ENCODE peak calls at places on chromosomes 7 and 10, in eight cellular contexts. T is heart left ventricle, B is sigmoid colon, L is breast epithelium, N is body of pancreas, S is uterus, Y is HepG2, W is stomach. V is an unnamed sample. For H3K4me1, the result is how much of the 10 kb centered on the place peaks cover.

GRCh38 chr10:79427965-79428364 is 17.5 kb downstream of the ZCCHC24 start:
- DNase-seq in N (no peak), Y (no peak), S (no peak), W (no peak), T (no peak), L (no peak), B (no peak), V (no peak)

GRCh38 chr10:22607261-22607660 is 107.1 kb downstream of the PIP4K2A start:
- DNase-seq in S (no peak), B (no peak), T (no peak), W (no peak), N (no peak), Y (no peak), L (no peak), V (no peak)

GRCh38 chr7:36497775-36498174 is 108.1 kb downstream of the ANLN start:
- DNase-seq in S (no peak), L (no peak), W (no peak), T (no peak), B (no peak), Y (no peak), N (no peak), V (no peak)

GRCh38 chr7:150799741-150800575 is at the start of gene TMEM176B:
- DNase-seq in T (peak), N (peak), W (no peak), L (no peak), Y (no peak), S (no peak), B (peak), V (peak)

GRCh38 chr7:12570529-12571461 is at the start of gene SCIN:
- DNase-seq in W (peak), L (no peak), B (peak), Y (no peak), T (no peak), N (peak), S (no peak), V (no peak)

GRCh38 chr7:131921016-131921415 is 364.6 kb upstream of the PODXL start:
- DNase-seq in L (no peak), S (no peak), N (no peak), W (no peak), Y (no peak), B (no peak), T (no peak), V (no peak)

GRCh38 chr7:130356760-130357611 is 12.4 kb downstream of the CPA5 start:
- DNase-seq in W (no peak), B (peak), N (peak), S (peak), T (no peak), L (peak), Y (no peak), V (no peak)

GRCh38 chr10:82883588-82883987 is 1008.6 kb downstream of the NRG3 start:
- DNase-seq in S (no peak), W (no peak), L (no peak), N (no peak), B (no peak), Y (no peak), T (no peak), V (no peak)

GRCh38 chr10:66586897-66587679 is 338.7 kb upstream of the LRRTM3 start:
- DNase-seq in B (no peak), L (no peak), Y (no peak), T (no peak), W (no peak), S (no peak), N (peak), V (no peak)

GRCh38 chr7:45185028-45185863 is 27.7 kb downstream of the RAMP3 start:
- DNase-seq in T (peak), N (no peak), W (peak), Y (no peak), L (peak), S (peak), B (no peak), V (no peak)

GRCh38 chr7:134903073-134903790 is 83.1 kb upstream of the AGBL3 start:
- DNase-seq in B (no peak), S (no peak), T (no peak), N (no peak), L (no peak), Y (no peak), W (no peak), V (no peak)
- H3K27ac ChIP-seq in B (peak), S (peak), T (peak), N (no peak), L (peak), Y (peak), W (peak), V (peak)

GRCh38 chr7:135147899-135148721 is at the start of gene TMEM140:
- DNase-seq in L (no peak), N (peak), Y (peak), W (peak), S (peak), B (no peak), T (peak), V (peak)
- TF ChIP-seq POLR2A in L (peak), N (peak), Y (peak), W (no peak), S (peak), B (peak), T (no peak), V (peak)

GRCh38 chr7:137967143-137968018 is 34.5 kb downstream of the CREB3L2 start:
- DNase-seq in Y (peak), S (no peak), N (no peak), L (no peak), B (no peak), W (no peak), T (no peak), V (no peak)

GRCh38 chr7:137969828-137970227 is 32.1 kb downstream of the CREB3L2 start:
- DNase-seq in L (no peak), S (no peak), B (no peak), N (no peak), Y (no peak), W (no peak), T (no peak), V (no peak)

GRCh38 chr7:137966636-137967142 is 35.2 kb downstream of the CREB3L2 start:
- DNase-seq in W (no peak), N (no peak), Y (no peak), T (no peak), L (no peak), B (no peak), S (no peak), V (no peak)

GRCh38 chr7:137968890-137969289 is 33.0 kb downstream of the CREB3L2 start:
- DNase-seq in S (no peak), W (no peak), B (no peak), T (no peak), L (no peak), N (no peak), Y (no peak), V (no peak)

GRCh38 chr7:137970263-137970975 is 31.5 kb downstream of the CREB3L2 start:
- DNase-seq in L (peak), W (peak), T (peak), Y (no peak), B (peak), N (peak), S (no peak), V (no peak)
- H3K4me1 ChIP-seq in L (under half), W (under half), T (under half), Y (half or more), B (under half), N (under half), S (under half), V (under half)

GRCh38 chr10:3239066-3239919 is 66.7 kb upstream of the PITRM1 start:
- DNase-seq in W (peak), S (peak), T (peak), Y (peak), L (peak), N (peak), B (peak), V (no peak)
- H3K27ac ChIP-seq in W (no peak), S (no peak), T (peak), Y (no peak), L (no peak), N (no peak), B (peak), V (peak)

DNA sequence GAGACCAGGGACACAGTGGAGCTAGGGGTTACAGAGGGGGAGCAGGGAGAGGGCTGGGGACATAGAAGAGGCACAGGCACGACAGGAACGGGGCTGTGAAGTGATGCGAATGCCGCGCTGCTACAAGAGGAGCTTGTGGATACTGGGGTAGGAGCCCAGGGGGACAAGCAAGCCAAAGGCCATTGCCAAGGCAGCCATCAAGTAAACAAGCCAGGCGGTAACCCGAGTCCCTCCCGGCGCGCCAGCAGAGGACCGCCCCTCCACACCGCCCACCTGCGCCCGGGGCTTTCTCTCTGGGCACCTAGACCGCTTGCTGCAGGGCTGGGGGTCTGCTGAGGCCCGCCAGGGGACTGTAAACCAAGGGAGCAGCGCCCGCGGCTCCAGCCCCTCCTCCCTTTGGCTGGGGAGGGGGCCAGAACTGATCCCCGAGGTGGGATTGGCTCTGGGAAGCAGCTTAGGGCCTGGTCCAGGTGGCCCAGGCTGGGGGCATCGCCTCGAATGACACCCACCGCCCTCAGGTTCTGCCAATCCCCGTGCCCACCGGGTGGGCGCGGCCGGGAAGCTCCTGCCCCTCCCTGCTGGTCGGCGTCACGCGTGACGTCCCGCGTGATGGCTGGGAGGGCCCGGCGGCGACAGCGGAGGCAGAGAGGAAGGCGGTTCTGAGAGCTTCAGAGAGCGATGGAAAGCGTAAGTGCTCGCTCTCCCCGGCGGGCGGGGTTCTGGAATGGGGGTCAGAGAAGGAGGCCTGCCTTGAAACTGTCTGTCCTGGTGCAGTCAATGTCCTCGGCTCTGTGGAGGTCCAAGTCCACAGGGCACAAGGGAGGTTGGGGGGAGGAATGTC is 982 bp downstream of the SFXN3 start:
- DNase-seq in T (peak), S (peak), B (peak), W (peak), Y (peak), N (peak), L (peak), V (peak)
- TF ChIP-seq POLR2A in T (no peak), S (peak), B (peak), W (no peak), Y (no peak), N (no peak), L (no peak), V (peak)

DNA sequence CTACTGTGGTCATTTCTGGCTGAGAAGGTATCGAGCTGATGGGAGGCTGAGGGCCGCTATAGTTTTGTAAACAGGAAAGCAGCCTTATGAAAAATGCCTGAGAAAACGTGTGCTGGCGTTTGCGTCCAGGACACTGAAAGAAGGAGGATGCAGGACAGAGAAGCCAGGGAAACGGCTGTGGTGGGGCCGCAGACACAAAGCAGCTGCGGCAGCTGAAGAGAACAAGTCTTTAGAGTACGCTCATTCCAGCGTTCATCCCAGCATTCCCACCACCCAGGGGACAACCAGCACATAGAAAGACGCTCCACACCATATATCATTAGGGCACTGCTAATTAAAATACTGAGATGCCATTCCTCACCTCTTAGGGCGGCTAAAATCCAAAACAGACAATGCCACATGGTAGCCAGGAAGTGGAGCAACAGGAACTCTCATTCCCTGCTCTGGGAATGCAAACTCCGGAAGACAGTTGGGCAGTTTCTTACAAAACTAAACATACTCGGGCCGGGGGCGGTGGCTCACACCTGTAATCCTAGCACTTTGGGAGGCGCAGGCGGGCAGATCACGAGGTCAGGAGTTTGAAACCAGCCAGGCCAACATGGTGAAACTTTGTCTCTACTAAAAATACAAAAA is 18.4 kb downstream of the GNA12 start:
- DNase-seq in S (no peak), N (no peak), L (no peak), T (no peak), W (no peak), B (no peak), Y (no peak), V (no peak)
- H3K4me1 ChIP-seq in S (under half), N (under half), L (under half), T (half or more), W (under half), B (under half), Y (half or more), V (under half)

GRCh38 chr7:93115796-93116195 is 2.0 kb downstream of the SAMD9 start:
- DNase-seq in S (no peak), B (no peak), T (no peak), N (no peak), Y (no peak), L (no peak), W (no peak), V (no peak)
- H3K27ac ChIP-seq in S (no peak), B (no peak), T (no peak), N (no peak), Y (no peak), L (no peak), W (no peak), V (no peak)

DNA sequence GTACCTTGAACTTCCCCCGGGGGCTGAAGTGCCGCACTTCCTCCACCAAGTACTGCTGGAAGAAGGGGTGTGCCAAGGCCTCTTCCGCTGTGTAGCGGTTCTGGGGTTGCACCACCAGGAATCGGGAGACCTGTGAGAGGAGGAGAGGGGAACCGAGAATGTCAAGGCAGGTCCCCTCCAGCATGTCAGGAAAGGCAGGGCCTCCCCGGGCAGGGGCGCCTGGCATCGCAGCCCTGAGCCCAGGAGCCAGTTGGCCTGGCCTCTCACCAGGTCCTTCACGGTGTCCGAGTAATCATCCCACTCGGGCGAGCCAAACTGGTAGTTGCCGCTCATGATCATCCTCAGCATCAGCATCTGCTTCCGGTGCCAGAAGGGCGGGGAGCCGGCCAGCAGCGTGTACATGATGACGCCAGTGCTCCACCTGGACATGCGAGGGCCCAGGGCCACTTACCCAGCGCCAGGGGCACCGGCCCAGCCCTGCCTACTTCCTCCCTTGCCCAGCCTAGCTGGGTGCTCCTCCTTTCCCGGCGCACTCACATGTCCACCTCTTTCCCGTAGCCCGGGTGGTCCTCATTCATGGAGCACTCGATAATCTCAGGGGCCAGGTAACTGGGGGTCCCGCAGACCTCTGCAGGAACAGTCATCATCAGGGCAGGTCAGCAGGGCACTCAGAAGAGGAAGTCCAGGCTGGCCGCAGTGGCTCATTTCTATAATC is 11.0 kb downstream of the PHKG1 start:
- DNase-seq in N (no peak), L (no peak), W (no peak), S (no peak), T (no peak), Y (no peak), B (peak), V (no peak)
- TF ChIP-seq POLR2A in N (no peak), L (no peak), W (no peak), S (no peak), T (no peak), Y (no peak), B (no peak), V (no peak)

GRCh38 chr7:31948041-31948440 is 122.2 kb downstream of the PDE1C start:
- DNase-seq in N (no peak), W (no peak), Y (peak), B (no peak), L (no peak), T (no peak), S (no peak), V (no peak)

GRCh38 chr7:31953432-31953831 is 116.8 kb downstream of the PDE1C start:
- DNase-seq in L (no peak), N (no peak), W (no peak), S (no peak), B (no peak), T (no peak), Y (no peak), V (no peak)

GRCh38 chr7:31954500-31954899 is 115.7 kb downstream of the PDE1C start:
- DNase-seq in T (no peak), B (no peak), S (no peak), N (no peak), Y (no peak), W (no peak), L (no peak), V (no peak)

GRCh38 chr7:31955021-31955420 is 115.2 kb downstream of the PDE1C start:
- DNase-seq in S (no peak), B (no peak), L (no peak), Y (no peak), W (no peak), T (no peak), N (no peak), V (no peak)

GRCh38 chr7:31950101-31950755 is 120.0 kb downstream of the PDE1C start:
- DNase-seq in S (no peak), B (no peak), T (no peak), W (no peak), Y (no peak), N (no peak), L (no peak), V (no peak)
- H3K4me1 ChIP-seq in S (under half), B (under half), T (under half), W (under half), Y (under half), N (under half), L (under half), V (under half)

GRCh38 chr7:8433477-8434289 is at the start of gene NXPH1:
- DNase-seq in N (no peak), Y (peak), B (no peak), W (no peak), T (no peak), L (no peak), S (no peak), V (no peak)
- H3K27ac ChIP-seq in N (no peak), Y (no peak), B (no peak), W (no peak), T (no peak), L (no peak), S (no peak), V (no peak)

V was measured in right lobe of liver.